ENCODE peak calls at places on chromosomes 3 and 15, in eight cellular contexts. One of them, this sample, is unnamed.

GRCh38 chr15:23606226-23606625 is 40.8 kb downstream of the MKRN3 start:
- DNase-seq in A549: no peak
- DNase-seq in SW480: peak
- DNase-seq in H54: no peak
- DNase-seq in T-helper 9 cell: no peak
- DNase-seq in GM19239: no peak
- DNase-seq in cardiac muscle cell: no peak
- DNase-seq in NCI-H345: no peak
- DNase-seq in this sample: no peak

GRCh38 chr3:183313764-183314163 is 60.7 kb downstream of the B3GNT5 start:
- DNase-seq in GM19239: no peak
- DNase-seq in A549: no peak
- DNase-seq in T-helper 9 cell: no peak
- DNase-seq in SW480: no peak
- DNase-seq in cardiac muscle cell: no peak
- DNase-seq in NCI-H345: no peak
- DNase-seq in H54: no peak
- DNase-seq in this sample: no peak

GRCh38 chr3:46998852-46999515 is 19.5 kb downstream of the NBEAL2 start:
- DNase-seq in NCI-H345: no peak
- DNase-seq in SW480: no peak
- DNase-seq in H54: no peak
- DNase-seq in cardiac muscle cell: no peak
- DNase-seq in A549: no peak
- DNase-seq in GM19239: no peak
- DNase-seq in T-helper 9 cell: no peak
- DNase-seq in this sample: no peak

GRCh38 chr15:44726568-44727461 is 9.5 kb upstream of the TRIM69 start:
- DNase-seq in A549: peak
- DNase-seq in NCI-H345: no peak
- DNase-seq in GM19239: no peak
- DNase-seq in SW480: peak
- DNase-seq in T-helper 9 cell: peak
- DNase-seq in cardiac muscle cell: peak
- DNase-seq in H54: peak
- DNase-seq in this sample: no peak

GRCh38 chr3:150409527-150410310 is 1.6 kb downstream of the TSC22D2 start:
- DNase-seq in GM19239: no peak
- DNase-seq in NCI-H345: peak
- DNase-seq in T-helper 9 cell: peak
- DNase-seq in cardiac muscle cell: peak
- DNase-seq in A549: peak
- DNase-seq in H54: no peak
- DNase-seq in SW480: peak
- DNase-seq in this sample: peak

GRCh38 chr15:46892621-46893160 is 824.6 kb upstream of the SEMA6D start:
- DNase-seq in H54: no peak
- DNase-seq in A549: no peak
- DNase-seq in NCI-H345: no peak
- DNase-seq in SW480: no peak
- DNase-seq in T-helper 9 cell: no peak
- DNase-seq in GM19239: no peak
- DNase-seq in cardiac muscle cell: no peak
- DNase-seq in this sample: no peak

GRCh38 chr3:120177151-120177550 is 82.9 kb upstream of the GSK3B start:
- DNase-seq in GM19239: no peak
- DNase-seq in H54: peak
- DNase-seq in cardiac muscle cell: peak
- DNase-seq in NCI-H345: no peak
- DNase-seq in T-helper 9 cell: no peak
- DNase-seq in SW480: no peak
- DNase-seq in A549: peak
- DNase-seq in this sample: no peak

GRCh38 chr3:181384970-181385369 is 326.8 kb upstream of the SOX2 start:
- DNase-seq in SW480: no peak
- DNase-seq in cardiac muscle cell: no peak
- DNase-seq in T-helper 9 cell: no peak
- DNase-seq in H54: no peak
- DNase-seq in A549: no peak
- DNase-seq in NCI-H345: no peak
- DNase-seq in GM19239: no peak
- DNase-seq in this sample: no peak

GRCh38 chr3:136783708-136784191 is 31.6 kb upstream of the STAG1 start:
- DNase-seq in cardiac muscle cell: peak
- DNase-seq in T-helper 9 cell: no peak
- DNase-seq in SW480: no peak
- DNase-seq in GM19239: no peak
- DNase-seq in H54: no peak
- DNase-seq in A549: no peak
- DNase-seq in NCI-H345: no peak
- DNase-seq in this sample: no peak

GRCh38 chr3:128112406-128112968 is 11.1 kb downstream of the RUVBL1 start:
- DNase-seq in SW480: peak
- DNase-seq in NCI-H345: no peak
- DNase-seq in cardiac muscle cell: peak
- DNase-seq in H54: peak
- DNase-seq in T-helper 9 cell: peak
- DNase-seq in A549: no peak
- DNase-seq in GM19239: no peak
- DNase-seq in this sample: no peak

GRCh38 chr3:170610321-170610884 is 24.5 kb upstream of the SLC7A14 start:
- DNase-seq in T-helper 9 cell: no peak
- DNase-seq in H54: no peak
- DNase-seq in GM19239: no peak
- DNase-seq in SW480: no peak
- DNase-seq in NCI-H345: no peak
- DNase-seq in cardiac muscle cell: no peak
- DNase-seq in A549: no peak
- DNase-seq in this sample: no peak

GRCh38 chr15:63593705-63594671 is 3.2 kb upstream of the FBXL22 start:
- DNase-seq in cardiac muscle cell: no peak
- DNase-seq in GM19239: no peak
- DNase-seq in SW480: no peak
- DNase-seq in A549: no peak
- DNase-seq in T-helper 9 cell: no peak
- DNase-seq in H54: no peak
- DNase-seq in NCI-H345: no peak
- DNase-seq in this sample: no peak

GRCh38 chr3:166013073-166013679 is 176.0 kb upstream of the BCHE start:
- DNase-seq in A549: peak
- DNase-seq in GM19239: no peak
- DNase-seq in T-helper 9 cell: no peak
- DNase-seq in cardiac muscle cell: peak
- DNase-seq in NCI-H345: peak
- DNase-seq in SW480: peak
- DNase-seq in H54: no peak
- DNase-seq in this sample: no peak

This sample was measured in progenitor cell of endocrine pancreas.